ENCODE peak calls at places on chromosome 18, in nine cellular contexts. R is gastrocnemius medialis, K is cardiac muscle cell, E is MM.1S, G is IMR-90, P is heart right ventricle, I is BJ, M is BE2C, D is psoas muscle. Y is an unnamed sample. For H3K27me3, the result is how much of the 10 kb centered on the place peaks cover.

GRCh38 chr18:12843420-12844346 is 40.4 kb downstream of the PTPN2 start:
- DNase-seq in G (no peak), K (peak), R (no peak), M (peak), P (no peak), D (no peak), I (no peak), E (no peak), Y (no peak)

GRCh38 chr18:905307-905947 is 756 bp downstream of the ADCYAP1 start:
- DNase-seq in R (no peak), G (no peak), K (peak), D (no peak), P (no peak), I (no peak), E (no peak), M (peak), Y (no peak)

GRCh38 chr18:62773691-62774090 is 58.4 kb downstream of the PHLPP1 start:
- DNase-seq in D (no peak), P (no peak), K (no peak), E (no peak), G (no peak), M (no peak), R (no peak), I (no peak), Y (no peak)

GRCh38 chr18:63505566-63506335 is 29.0 kb downstream of the SERPINB5 start:
- DNase-seq in E (peak), K (peak), R (no peak), D (no peak), I (no peak), P (no peak), G (peak), M (peak), Y (peak)

GRCh38 chr18:49694402-49694801 is 118.9 kb downstream of the ACAA2 start:
- DNase-seq in R (no peak), P (no peak), D (no peak), I (no peak), G (no peak), M (no peak), E (no peak), K (no peak), Y (no peak)

GRCh38 chr18:43893001-43893637 is 615.8 kb upstream of the SYT4 start:
- DNase-seq in K (peak), I (peak), M (peak), D (no peak), G (peak), E (no peak), R (no peak), P (no peak), Y (no peak)

GRCh38 chr18:1075310-1075709 is 170.6 kb downstream of the ADCYAP1 start:
- DNase-seq in E (no peak), R (no peak), G (no peak), M (no peak), K (no peak), I (no peak), P (no peak), D (no peak), Y (no peak)

GRCh38 chr18:48931680-48932461 is 18.9 kb downstream of the SMAD7 start:
- DNase-seq in M (peak), K (no peak), P (no peak), I (no peak), G (no peak), D (no peak), E (peak), R (no peak), Y (no peak)

GRCh38 chr18:46324556-46324955 is 220.4 kb downstream of the HAUS1 start:
- DNase-seq in D (no peak), E (no peak), M (no peak), K (peak), I (peak), P (no peak), R (no peak), G (peak), Y (peak)

GRCh38 chr18:45379903-45380302 is 235.4 kb upstream of the SLC14A2 start:
- DNase-seq in K (no peak), P (no peak), E (no peak), R (no peak), M (no peak), G (no peak), I (no peak), D (no peak), Y (no peak)

GRCh38 chr18:77548790-77549420 is 299.3 kb downstream of the GALR1 start:
- DNase-seq in G (no peak), I (no peak), E (no peak), P (no peak), M (no peak), R (no peak), D (peak), K (no peak), Y (peak)

GRCh38 chr18:50298443-50299284 is 11.2 kb upstream of the CXXC1 start:
- DNase-seq in K (no peak), M (no peak), P (no peak), G (no peak), E (no peak), I (no peak), R (no peak), D (peak), Y (no peak)

GRCh38 chr18:72555101-72555500 is 11.0 kb upstream of the CBLN2 start:
- DNase-seq in R (no peak), D (no peak), E (peak), G (no peak), K (no peak), I (no peak), M (no peak), P (no peak), Y (no peak)

GRCh38 chr18:39711701-39712100 is 2146.1 kb upstream of the CELF4 start:
- DNase-seq in I (no peak), D (no peak), K (no peak), G (no peak), P (no peak), M (no peak), R (no peak), E (no peak), Y (no peak)

GRCh38 chr18:68298340-68298739 is 416.6 kb downstream of the TMX3 start:
- DNase-seq in P (no peak), M (no peak), I (no peak), R (no peak), E (peak), D (no peak), G (no peak), K (no peak), Y (no peak)

GRCh38 chr18:32815881-32816280 is 43.1 kb upstream of the KLHL14 start:
- DNase-seq in E (no peak), K (no peak), I (no peak), D (no peak), G (no peak), R (no peak), M (no peak), P (no peak), Y (peak)

GRCh38 chr18:47285456-47285855 is 34.0 kb upstream of the SKOR2 start:
- DNase-seq in R (no peak), E (no peak), I (no peak), D (no peak), M (no peak), K (no peak), P (no peak), G (no peak), Y (no peak)

GRCh38 chr18:8657050-8657820 is 48.0 kb downstream of the RAB12 start:
- DNase-seq in K (peak), E (no peak), P (no peak), D (no peak), I (no peak), G (no peak), R (no peak), M (peak), Y (peak)

GRCh38 chr18:13611616-13612110 is 114.7 kb downstream of the FAM210A start:
- DNase-seq in P (peak), K (peak), E (peak), I (no peak), M (no peak), R (no peak), G (peak), D (peak), Y (no peak)

GRCh38 chr18:2948038-2948437 is 64.9 kb downstream of the LPIN2 start:
- DNase-seq in P (no peak), G (peak), R (no peak), M (no peak), E (no peak), D (no peak), K (peak), I (no peak), Y (no peak)

GRCh38 chr18:46051731-46052461 is 20.2 kb downstream of the PSTPIP2 start:
- DNase-seq in E (no peak), I (peak), G (peak), M (no peak), D (no peak), K (no peak), R (peak), P (no peak), Y (no peak)

GRCh38 chr18:24786027-24786426 is 325.6 kb downstream of the HRH4 start:
- DNase-seq in I (no peak), R (no peak), D (no peak), P (no peak), M (no peak), E (no peak), G (no peak), K (no peak), Y (no peak)

GRCh38 chr18:44742741-44743311 is 62.1 kb downstream of the SETBP1 start:
- DNase-seq in P (peak), G (peak), I (peak), E (no peak), D (peak), K (no peak), M (peak), R (no peak), Y (no peak)

GRCh38 chr18:62436636-62437519 is 85.9 kb upstream of the ZCCHC2 start:
- DNase-seq in R (peak), P (peak), I (no peak), K (no peak), E (no peak), M (no peak), D (peak), G (peak), Y (no peak)

GRCh38 chr18:37852464-37852863 is 286.9 kb upstream of the CELF4 start:
- DNase-seq in K (no peak), P (no peak), D (no peak), R (no peak), E (no peak), M (no peak), G (no peak), I (no peak), Y (no peak)

GRCh38 chr18:34801769-34802168 is 91.7 kb downstream of the DTNA start:
- DNase-seq in M (no peak), I (no peak), K (no peak), D (no peak), E (no peak), R (no peak), G (peak), P (no peak), Y (no peak)

DNA sequence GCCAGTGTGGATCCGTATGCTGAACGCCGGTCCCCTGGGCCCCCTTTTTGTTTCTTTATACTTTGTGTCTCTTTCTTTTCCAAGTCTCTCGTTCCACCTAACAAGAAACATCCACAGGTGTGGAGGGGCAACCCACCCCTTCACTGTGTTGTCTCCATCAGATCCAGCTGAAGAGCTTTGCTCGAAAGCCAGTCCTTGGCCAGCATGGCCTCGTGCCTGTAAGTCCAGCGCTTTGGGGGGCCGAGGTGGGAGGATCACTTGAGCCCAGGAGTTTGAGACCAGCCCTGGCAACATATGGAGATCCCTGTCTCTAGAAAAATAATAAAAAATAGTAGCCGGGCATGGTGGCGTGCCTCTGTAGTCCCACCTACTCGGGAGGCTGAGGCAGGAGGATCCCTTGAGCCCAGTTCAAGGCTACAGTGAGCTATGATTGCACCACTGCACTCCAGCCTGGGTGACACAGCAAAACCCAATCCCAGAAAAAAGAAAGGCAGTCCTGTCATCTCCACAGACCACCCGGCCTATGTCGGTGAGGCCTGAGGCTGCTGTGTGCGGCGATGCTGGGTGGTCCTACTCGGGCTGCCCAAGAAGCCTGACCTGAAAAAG is 3.4 kb upstream of the HSBP1L1 start:
- DNase-seq in D (no peak), M (no peak), K (no peak), G (no peak), R (no peak), I (no peak), P (no peak), E (no peak), Y (no peak)
- H3K27me3 ChIP-seq in D (under half), M (under half), K (under half), G (under half), R (under half), I (under half), P (under half), E (under half), Y (under half)

GRCh38 chr18:74171910-74172606 is 23.7 kb downstream of the TIMM21 start:
- DNase-seq in P (no peak), I (no peak), M (no peak), G (no peak), R (no peak), K (no peak), D (no peak), E (peak), Y (no peak)
- H3K27me3 ChIP-seq in P (under half), I (under half), M (half or more), G (under half), R (under half), K (under half), D (under half), E (under half), Y (under half)

DNA sequence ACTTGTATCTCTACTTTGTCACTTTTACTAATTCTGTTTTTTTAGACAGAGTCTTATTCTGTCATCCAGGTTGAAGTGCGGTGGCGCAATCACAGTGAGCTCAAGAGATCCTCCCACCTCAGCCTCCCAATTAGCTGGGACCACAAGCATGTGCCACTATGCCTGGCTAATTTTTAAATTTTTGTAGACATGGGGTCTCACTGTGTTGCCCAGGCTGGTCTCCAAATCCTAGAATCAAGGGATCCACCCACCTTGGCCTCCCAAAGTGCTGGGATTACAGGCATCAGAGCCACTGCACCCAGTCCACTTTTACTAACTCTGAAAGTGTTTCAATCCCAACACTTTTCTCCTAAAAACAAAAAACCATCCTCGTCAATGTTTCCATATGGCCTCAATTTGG is 94.9 kb downstream of the MALT1 start:
- DNase-seq in P (no peak), I (no peak), E (no peak), R (no peak), M (no peak), G (no peak), K (no peak), D (no peak), Y (no peak)
- H3K27me3 ChIP-seq in P (under half), I (under half), E (under half), R (under half), M (under half), G (under half), K (under half), D (under half), Y (under half)

DNA sequence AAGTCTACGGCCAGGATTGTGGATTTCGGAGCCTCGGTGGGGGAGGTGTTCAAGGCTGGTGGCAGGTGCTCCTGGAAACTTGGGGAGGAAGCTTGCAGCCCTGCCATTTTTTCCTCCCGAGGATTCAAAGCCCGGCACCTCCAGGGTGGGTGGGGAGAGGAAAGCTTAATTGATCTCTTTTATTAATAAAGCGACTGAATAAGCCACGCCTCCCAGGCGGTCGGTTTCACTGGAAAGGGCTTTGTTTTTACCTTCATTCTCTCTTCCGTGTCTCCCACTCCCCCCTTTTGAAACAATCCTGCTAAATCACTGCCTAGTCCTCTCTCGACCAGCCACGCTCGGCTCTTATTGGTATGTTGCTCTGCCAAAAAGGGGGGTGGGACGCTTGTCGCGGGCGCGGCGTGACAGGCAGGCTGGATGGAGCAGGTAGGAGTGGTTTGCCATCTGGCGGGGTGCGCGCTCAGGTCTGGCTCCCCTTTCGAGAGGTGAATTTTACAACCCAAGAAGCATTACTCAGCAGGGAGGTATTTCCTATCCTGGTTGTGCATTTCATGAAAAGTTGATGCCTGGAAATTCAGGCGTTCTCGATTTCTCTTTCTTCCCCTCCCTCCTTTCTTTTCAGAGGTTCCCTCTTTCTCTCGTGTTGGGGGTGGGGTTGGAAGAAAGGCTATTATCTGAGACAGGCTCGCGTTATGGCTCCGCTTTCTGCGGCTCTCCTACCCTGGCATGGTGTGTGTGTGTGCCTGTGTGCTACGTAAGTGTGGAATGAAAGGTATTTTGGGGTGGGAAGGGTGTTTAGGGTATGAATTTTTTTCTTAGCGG is 1.4 kb downstream of the NEDD4L start:
- DNase-seq in D (peak), P (peak), I (no peak), R (no peak), K (peak), E (peak), M (peak), G (peak), Y (peak)
- H3K27me3 ChIP-seq in D (under half), P (under half), I (under half), R (under half), K (under half), E (under half), M (under half), G (under half), Y (under half)